ENCODE peak calls at places on chromosomes 5 and 9, in five cellular contexts. G, W, F, C and R are unnamed samples.

GRCh38 chr5:69477170-69477569 is 15.4 kb upstream of the OCLN start:
- DNase-seq in G (no peak), W (no peak), F (no peak), C (no peak), R (no peak)

GRCh38 chr5:77620404-77620803 is 18.1 kb downstream of the OTP start:
- DNase-seq in G (no peak), W (no peak), F (no peak), C (no peak), R (no peak)

GRCh38 chr5:74233091-74233490 is 407.4 kb downstream of the ENC1 start:
- DNase-seq in G (no peak), W (no peak), F (no peak), C (no peak), R (no peak)

GRCh38 chr5:18745591-18745987 is 1111.3 kb downstream of the TAF11L14 start:
- DNase-seq in G (no peak), W (peak), F (no peak), C (no peak), R (no peak)

GRCh38 chr5:170070556-170071412 is 34.9 kb upstream of the FOXI1 start:
- DNase-seq in G (no peak), W (peak), F (no peak), C (no peak), R (no peak)

GRCh38 chr5:56569051-56569450 is 246.3 kb upstream of the MAP3K1 start:
- DNase-seq in G (no peak), W (no peak), F (no peak), C (no peak), R (no peak)

GRCh38 chr9:93829271-93830223 is 125.6 kb downstream of the BARX1 start:
- DNase-seq in G (no peak), W (no peak), F (no peak), C (no peak), R (no peak)

GRCh38 chr5:132773601-132774355 is 3.3 kb downstream of the SEPTIN8 start:
- DNase-seq in G (no peak), W (no peak), F (no peak), C (no peak), R (no peak)

GRCh38 chr5:107668154-107668932 is 2.4 kb downstream of the EFNA5 start:
- DNase-seq in G (no peak), W (no peak), F (no peak), C (no peak), R (no peak)

GRCh38 chr5:52708463-52708862 is 79.3 kb upstream of the ITGA1 start:
- DNase-seq in G (no peak), W (no peak), F (no peak), C (no peak), R (no peak)

GRCh38 chr5:25573691-25574090 is 928.9 kb upstream of the CDH10 start:
- DNase-seq in G (no peak), W (no peak), F (no peak), C (no peak), R (no peak)

GRCh38 chr9:19232830-19233194 is 2.3 kb downstream of the DENND4C start:
- DNase-seq in G (no peak), W (no peak), F (no peak), C (no peak), R (no peak)

GRCh38 chr5:169765176-169765575 is 128.1 kb downstream of the DOCK2 start:
- DNase-seq in G (no peak), W (no peak), F (no peak), C (no peak), R (no peak)

GRCh38 chr9:101912698-101913097 is 174.3 kb upstream of the GRIN3A start:
- DNase-seq in G (no peak), W (no peak), F (no peak), C (no peak), R (no peak)

GRCh38 chr9:87336914-87337333 is 160.7 kb upstream of the DAPK1 start:
- DNase-seq in G (no peak), W (peak), F (peak), C (no peak), R (no peak)

GRCh38 chr5:76175051-76175666 is 92.0 kb downstream of the SV2C start:
- DNase-seq in G (peak), W (peak), F (peak), C (no peak), R (peak)

GRCh38 chr5:111159845-111160244 is 64.3 kb upstream of the CAMK4 start:
- DNase-seq in G (no peak), W (peak), F (no peak), C (no peak), R (no peak)

GRCh38 chr9:36603006-36603405 is 30.3 kb downstream of the MELK start:
- DNase-seq in G (no peak), W (no peak), F (no peak), C (no peak), R (no peak)

GRCh38 chr5:41194339-41194738 is 19.0 kb downstream of the C6 start:
- DNase-seq in G (no peak), W (no peak), F (no peak), C (no peak), R (no peak)

GRCh38 chr5:152046361-152046760 is 121.7 kb upstream of the GLRA1 start:
- DNase-seq in G (no peak), W (no peak), F (no peak), C (no peak), R (no peak)